ENCODE peak calls at places on chromosomes 6 and 20, in five cellular contexts. O, I, G, X and C are unnamed samples.

GRCh38 chr20:19211661-19212523 is 550 bp upstream of the SLC24A3 start:
- DNase-seq in O (peak), I (no peak), G (peak), X (peak), C (peak)

GRCh38 chr6:31659649-31660223 is 842 bp downstream of the C6orf47 start:
- DNase-seq in O (peak), I (peak), G (peak), X (peak), C (peak)

GRCh38 chr20:14220986-14221385 is 116.4 kb downstream of the FLRT3 start:
- DNase-seq in O (no peak), I (no peak), G (no peak), X (no peak), C (no peak)

GRCh38 chr6:191487-192312 is 100.6 kb upstream of the DUSP22 start:
- DNase-seq in O (no peak), I (no peak), G (no peak), X (no peak), C (no peak)

GRCh38 chr6:27684264-27685211 is 211.6 kb upstream of the ZNF184 start:
- DNase-seq in O (peak), I (no peak), G (peak), X (peak), C (peak)

GRCh38 chr6:116376149-116376548 is 5.4 kb downstream of the DSE start:
- DNase-seq in O (no peak), I (no peak), G (peak), X (no peak), C (peak)

GRCh38 chr20:17665756-17666155 is 16.3 kb downstream of the RRBP1 start:
- DNase-seq in O (no peak), I (no peak), G (no peak), X (no peak), C (no peak)

GRCh38 chr20:53950578-53950977 is 119.8 kb downstream of the BCAS1 start:
- DNase-seq in O (no peak), I (no peak), G (no peak), X (no peak), C (no peak)

GRCh38 chr6:13315896-13316295 is 12.4 kb downstream of the TBC1D7 start:
- DNase-seq in O (no peak), I (no peak), G (no peak), X (no peak), C (no peak)

GRCh38 chr20:9999660-10000059 is 35.1 kb upstream of the ANKEF1 start:
- DNase-seq in O (peak), I (peak), G (no peak), X (no peak), C (no peak)

GRCh38 chr20:61002090-61002489 is 250.0 kb upstream of the CDH4 start:
- DNase-seq in O (no peak), I (no peak), G (no peak), X (no peak), C (no peak)

GRCh38 chr20:13588049-13588448 is 50.7 kb downstream of the TASP1 start:
- DNase-seq in O (no peak), I (no peak), G (no peak), X (no peak), C (no peak)

GRCh38 chr20:17698419-17698818 is 1.3 kb upstream of the BANF2 start:
- DNase-seq in O (no peak), I (no peak), G (no peak), X (no peak), C (no peak)

GRCh38 chr6:29516108-29516507 is 28.4 kb upstream of the MAS1L start:
- DNase-seq in O (peak), I (peak), G (no peak), X (no peak), C (no peak)

GRCh38 chr6:95819939-95820338 is 195.8 kb upstream of the FUT9 start:
- DNase-seq in O (no peak), I (no peak), G (no peak), X (no peak), C (peak)

GRCh38 chr6:35099116-35099515 is 42.0 kb downstream of the TCP11 start:
- DNase-seq in O (no peak), I (no peak), G (no peak), X (no peak), C (no peak)

GRCh38 chr6:102223942-102224341 is 830.4 kb downstream of the GRIK2 start:
- DNase-seq in O (no peak), I (no peak), G (no peak), X (no peak), C (no peak)

GRCh38 chr6:132131777-132132176 is 180.6 kb upstream of the CCN2 start:
- DNase-seq in O (peak), I (no peak), G (peak), X (peak), C (peak)

DNA sequence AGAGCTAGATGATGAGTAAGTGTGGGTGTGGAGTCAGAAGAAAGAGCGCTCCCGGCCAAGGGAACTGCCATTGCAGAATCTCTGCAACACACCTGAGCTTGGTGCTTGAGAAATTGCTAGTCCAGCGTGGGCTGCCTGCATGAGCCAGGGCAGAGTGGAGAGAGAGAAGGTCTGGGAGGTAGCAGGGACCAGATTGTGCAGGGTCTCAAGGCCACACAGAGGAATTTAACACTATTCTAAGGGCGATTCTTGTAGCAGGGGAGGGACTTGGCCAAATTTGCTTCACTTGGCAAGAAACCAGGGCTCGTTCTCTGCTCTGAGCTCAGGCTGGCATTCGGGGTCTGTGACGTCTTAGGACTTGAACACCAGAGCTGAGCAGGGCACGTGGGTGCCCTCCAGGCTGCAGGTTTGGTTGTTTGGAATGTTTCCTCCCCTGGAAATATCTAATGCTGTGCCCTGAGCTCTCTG is 53.5 kb downstream of the BCAS4 start:
- DNase-seq in O (peak), I (no peak), G (no peak), X (no peak), C (no peak)
- H3K4me3 ChIP-seq in O (no peak), I (no peak), G (no peak), X (no peak), C (no peak)

DNA sequence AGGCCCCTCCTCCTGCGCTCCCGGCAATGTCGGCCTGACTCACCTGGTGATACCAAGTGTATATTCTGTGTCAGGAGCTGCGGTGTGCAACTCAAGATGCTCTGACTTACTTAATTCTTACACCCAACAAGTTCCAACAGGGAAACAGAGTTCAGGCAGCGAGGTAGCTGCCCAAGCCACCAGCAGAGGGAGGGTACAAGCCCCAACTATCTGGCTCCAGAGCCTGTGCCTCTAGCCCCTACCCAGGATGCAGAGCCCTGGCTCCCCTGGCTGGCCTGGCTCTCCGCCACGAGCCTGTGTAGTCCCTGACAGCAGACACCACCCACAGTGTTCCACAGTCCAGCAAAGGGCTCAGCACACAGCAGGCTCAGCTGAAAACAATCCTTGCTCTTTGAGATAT is 34.9 kb downstream of the C20orf203 start:
- DNase-seq in O (peak), I (no peak), G (peak), X (no peak), C (peak)
- TF ChIP-seq EZH2phosphoT487 in O (no peak), I (no peak), G (no peak), X (no peak), C (no peak)

GRCh38 chr6:6524951-6525350 is 63.6 kb upstream of the LY86 start:
- DNase-seq in O (no peak), I (no peak), G (no peak), X (no peak), C (no peak)

GRCh38 chr6:6525948-6526347 is 62.6 kb upstream of the LY86 start:
- DNase-seq in O (no peak), I (no peak), G (no peak), X (no peak), C (no peak)

GRCh38 chr6:6534399-6534798 is 54.1 kb upstream of the LY86 start:
- DNase-seq in O (no peak), I (no peak), G (no peak), X (no peak), C (no peak)

GRCh38 chr6:6529275-6529674 is 59.2 kb upstream of the LY86 start:
- DNase-seq in O (no peak), I (no peak), G (no peak), X (no peak), C (no peak)
- H3K4me3 ChIP-seq in O (no peak), I (no peak), G (no peak), X (no peak), C (no peak)

DNA sequence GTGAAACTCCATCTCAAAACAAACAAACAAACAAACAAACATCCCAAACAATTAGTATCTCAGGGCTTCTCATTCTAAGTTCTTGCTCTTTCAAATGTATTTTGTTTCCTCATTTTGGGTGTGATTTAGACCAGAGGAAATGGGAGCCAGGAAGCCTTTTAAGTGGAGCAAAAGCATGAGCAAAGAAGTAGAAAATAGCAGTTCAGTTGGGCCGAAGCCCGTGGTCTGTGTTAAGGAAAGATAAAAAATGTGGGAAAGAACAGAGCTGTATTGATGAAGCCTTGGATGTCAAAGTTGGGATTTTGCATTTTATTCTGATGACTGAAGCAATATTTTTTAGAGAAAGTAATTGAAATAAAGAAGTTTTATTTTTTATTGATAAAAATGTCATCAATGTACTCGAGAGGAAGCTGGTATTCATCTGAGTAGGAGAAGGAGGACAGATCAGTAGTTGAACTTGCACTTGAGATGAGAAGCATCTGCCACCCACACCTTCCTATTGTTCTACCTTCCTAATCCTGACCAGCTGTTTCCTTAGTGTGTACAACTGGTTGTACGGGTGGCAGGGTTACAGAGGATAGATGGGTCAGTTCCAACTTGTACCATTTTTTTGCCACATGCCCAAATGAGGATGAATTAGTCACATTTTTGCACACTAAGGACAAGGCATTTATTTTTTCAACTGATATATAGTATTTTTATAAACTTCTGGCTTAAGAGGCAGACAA is 56.1 kb downstream of the KIAA0408 start:
- DNase-seq in O (no peak), I (peak), G (no peak), X (no peak), C (no peak)
- TF ChIP-seq EZH2phosphoT487 in O (no peak), I (no peak), G (no peak), X (no peak), C (no peak)

GRCh38 chr20:59403261-59403961 is 103.0 kb downstream of the EDN3 start:
- DNase-seq in O (peak), I (peak), G (peak), X (peak), C (peak)
- H3K4me3 ChIP-seq in O (no peak), I (no peak), G (peak), X (peak), C (peak)

GRCh38 chr6:168196385-168196860 is 117.4 kb upstream of the FRMD1 start:
- DNase-seq in O (no peak), I (no peak), G (no peak), X (no peak), C (no peak)
- TF ChIP-seq EZH2phosphoT487 in O (no peak), I (no peak), G (no peak), X (no peak), C (no peak)